ENCODE peak calls at places on chromosomes 12 and 14, in eight cellular contexts. F, O, B, C, K, N, J and G are unnamed samples.

GRCh38 chr12:3275171-3276041 is 198.2 kb downstream of the TSPAN9 start:
- DNase-seq in C (peak; percentile 74), K (peak; percentile 71), N (no peak), O (peak; percentile 86), F (peak; percentile 66), J (peak; percentile 84), B (peak; percentile 71), G (no peak)

GRCh38 chr12:93530358-93530757 is 42.1 kb upstream of the SOCS2 start:
- DNase-seq in F (peak; percentile 23), J (no peak), O (no peak), K (no peak), B (no peak), C (no peak), N (no peak), G (no peak)

GRCh38 chr14:53742226-53742607 is 214.4 kb downstream of the BMP4 start:
- DNase-seq in F (no peak), O (peak; percentile 59), B (no peak), K (no peak), J (no peak), C (no peak), N (no peak), G (no peak)

GRCh38 chr14:58469309-58469708 is 41.8 kb downstream of the KIAA0586 start:
- DNase-seq in C (no peak), N (no peak), J (no peak), O (no peak), F (no peak), K (no peak), B (no peak), G (no peak)

GRCh38 chr12:91349451-91349850 is 166.8 kb upstream of the DCN start:
- DNase-seq in J (no peak), B (no peak), F (no peak), O (no peak), N (no peak), K (no peak), C (no peak), G (no peak)

GRCh38 chr14:30532264-30532663 is 26.7 kb upstream of the G2E3 start:
- DNase-seq in B (no peak), C (no peak), F (peak; percentile 17), O (no peak), K (no peak), J (no peak), N (no peak), G (no peak)

GRCh38 chr14:80164991-80165390 is 46.3 kb downstream of the DIO2 start:
- DNase-seq in F (no peak), J (no peak), B (no peak), O (no peak), K (no peak), C (no peak), N (no peak), G (no peak)

GRCh38 chr12:124387510-124387855 is 92.6 kb downstream of the RFLNA start:
- DNase-seq in J (peak; percentile 85), K (no peak), N (no peak), F (no peak), O (no peak), B (no peak), C (no peak), G (no peak)

GRCh38 chr14:75435473-75435872 is 7.7 kb downstream of the JDP2 start:
- DNase-seq in B (no peak), K (no peak), J (no peak), C (no peak), O (no peak), F (no peak), N (no peak), G (no peak)

GRCh38 chr12:91119089-91119488 is 7.8 kb upstream of the LUM start:
- DNase-seq in K (no peak), J (no peak), O (no peak), C (no peak), N (no peak), B (no peak), F (no peak), G (no peak)

GRCh38 chr12:6872073-6873048 is 742 bp downstream of the SPSB2 start:
- DNase-seq in O (peak; percentile 95), B (peak; percentile 87), N (no peak), J (peak; percentile 91), C (peak; percentile 72), F (peak; percentile 63), K (peak; percentile 91), G (peak; percentile 60)

GRCh38 chr14:102988054-102988453 is 65.6 kb downstream of the AMN start:
- DNase-seq in F (peak; percentile 28), B (no peak), K (no peak), O (no peak), N (no peak), J (no peak), C (no peak), G (no peak)

GRCh38 chr14:99258341-99258781 is 13.6 kb downstream of the BCL11B start:
- DNase-seq in C (no peak), B (no peak), N (no peak), F (no peak), J (peak; percentile 37), K (no peak), O (no peak), G (no peak)

GRCh38 chr12:87511371-87511770 is 517.8 kb downstream of the C12orf50 start:
- DNase-seq in B (no peak), F (no peak), N (no peak), O (no peak), K (no peak), J (no peak), C (no peak), G (no peak)

GRCh38 chr12:12333980-12334709 is 15.9 kb downstream of the MANSC1 start:
- DNase-seq in N (no peak), F (peak; percentile 47), B (peak; percentile 69), K (peak; percentile 64), C (no peak), O (peak; percentile 73), J (no peak), G (no peak)

GRCh38 chr14:100287202-100287997 is 18.8 kb downstream of the SLC25A29 start:
- DNase-seq in N (no peak), B (peak; percentile 36), J (no peak), O (no peak), C (no peak), F (no peak), K (peak; percentile 4), G (no peak)

GRCh38 chr14:100286484-100287191 is 19.6 kb downstream of the SLC25A29 start:
- DNase-seq in B (peak; percentile 46), O (no peak), N (no peak), C (no peak), J (no peak), K (peak; percentile 5), F (no peak), G (no peak)

GRCh38 chr14:100283984-100284881 is 22.0 kb downstream of the SLC25A29 start:
- DNase-seq in F (no peak), N (no peak), J (no peak), B (no peak), K (peak; percentile 8), C (no peak), O (no peak), G (no peak)

GRCh38 chr14:100285913-100286400 is 20.3 kb downstream of the SLC25A29 start:
- DNase-seq in K (peak; percentile 8), C (no peak), F (no peak), O (no peak), B (no peak), J (no peak), N (no peak), G (no peak)

GRCh38 chr14:100285021-100285912 is 21.0 kb downstream of the SLC25A29 start:
- DNase-seq in C (peak; percentile 85), N (no peak), J (peak; percentile 80), K (peak; percentile 77), F (peak; percentile 53), O (peak; percentile 86), B (peak; percentile 85), G (peak; percentile 59)
- H3K27ac ChIP-seq in C (peak overlapping the region; percentile 79), N (peak overlapping the region; percentile 91), J (peak overlapping the region; percentile 86), K (peak overlapping the region; percentile 91), F (peak overlapping the region; percentile 87), O (no peak overlapping the region), B (peak overlapping the region; percentile 75), G (peak overlapping the region; percentile 90)

GRCh38 chr14:68606644-68607043 is 186.2 kb downstream of the ZFP36L1 start:
- DNase-seq in N (no peak), F (no peak), K (no peak), B (no peak), C (no peak), J (no peak), O (no peak), G (no peak)
- H3K27ac ChIP-seq in N (peak overlapping the region; percentile 77), F (no peak overlapping the region), K (peak overlapping the region; percentile 76), B (no peak overlapping the region), C (peak overlapping the region; percentile 28), J (peak overlapping the region; percentile 1), O (no peak overlapping the region), G (no peak overlapping the region)

GRCh38 chr12:10097521-10097920 is 1.3 kb downstream of the CLEC1A start:
- DNase-seq in F (no peak), K (no peak), J (no peak), O (no peak), N (no peak), C (no peak), B (no peak), G (no peak)

GRCh38 chr12:10098762-10099161 is at the start of gene CLEC1A:
- DNase-seq in N (no peak), F (peak; percentile 11), C (no peak), K (no peak), J (no peak), O (peak; percentile 72), B (no peak), G (no peak)

GRCh38 chr12:10095971-10096370 is 2.8 kb downstream of the CLEC1A start:
- DNase-seq in O (no peak), B (no peak), N (no peak), J (no peak), F (no peak), K (no peak), C (no peak), G (no peak)

GRCh38 chr12:10088955-10089354 is 9.8 kb downstream of the CLEC1A start:
- DNase-seq in O (no peak), K (no peak), F (no peak), N (no peak), B (no peak), C (no peak), J (no peak), G (no peak)

DNA sequence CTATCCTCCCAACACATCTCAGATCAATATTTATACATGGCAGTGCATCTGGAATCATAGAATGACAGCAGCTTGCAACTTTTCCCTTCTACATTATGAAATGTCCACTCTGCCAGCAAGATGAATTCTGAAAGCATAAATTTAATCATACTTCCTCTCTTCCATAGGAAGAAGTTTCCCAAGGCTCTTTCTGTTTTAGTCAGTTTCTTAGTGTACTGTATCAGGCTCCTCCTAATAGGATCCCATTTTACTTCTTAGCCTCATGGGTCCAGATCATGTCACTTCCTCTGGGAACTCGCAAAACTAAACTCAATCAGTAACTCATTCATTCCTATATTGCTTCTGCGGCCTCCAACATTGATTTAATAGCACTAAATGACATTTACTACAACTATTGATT is 4.1 kb downstream of the CLEC1A start:
- DNase-seq in J (no peak), C (no peak), O (no peak), F (no peak), N (no peak), K (no peak), B (no peak), G (no peak)
- H3K27ac ChIP-seq in J (no peak overlapping the region), C (no peak overlapping the region), O (no peak overlapping the region), F (no peak overlapping the region), N (peak overlapping the region; percentile 22), K (peak overlapping the region; percentile 26), B (no peak overlapping the region), G (no peak overlapping the region)

DNA sequence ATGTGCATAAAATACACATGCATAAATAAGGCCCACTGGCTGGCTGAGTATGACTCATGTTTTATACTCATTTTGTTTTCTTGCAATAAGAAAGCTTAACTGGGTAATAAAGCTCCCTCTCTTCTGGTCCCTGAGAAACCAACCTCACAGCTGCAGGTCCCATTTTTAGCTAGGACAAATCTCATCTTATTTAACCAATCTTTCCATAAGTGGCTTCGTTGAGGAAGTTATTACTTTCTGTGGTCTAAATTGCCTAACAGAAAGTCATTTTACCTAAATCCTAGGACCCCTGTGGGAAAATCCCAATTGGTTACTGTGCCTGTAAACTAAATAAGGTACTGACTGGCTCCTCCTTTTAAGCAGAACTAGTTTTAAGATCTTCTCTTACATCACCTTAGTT is 232.9 kb upstream of the FBXO33 start:
- DNase-seq in N (no peak), O (no peak), C (no peak), J (no peak), B (no peak), F (no peak), K (no peak), G (no peak)
- H3K27ac ChIP-seq in N (no peak overlapping the region), O (no peak overlapping the region), C (no peak overlapping the region), J (no peak overlapping the region), B (no peak overlapping the region), F (no peak overlapping the region), K (no peak overlapping the region), G (no peak overlapping the region)